ENCODE peak calls at places on chromosome 15, in four cellular contexts. D is HL-60, W is HepG2, K is colonic mucosa. N is an unnamed sample.

GRCh38 chr15:91670108-91670507 is 183.4 kb upstream of the SLCO3A1 start:
- DNase-seq in D (no peak), W (no peak), K (no peak), N (no peak)

GRCh38 chr15:48221885-48222284 is 15.8 kb downstream of the SLC12A1 start:
- DNase-seq in D (no peak), W (no peak), K (no peak), N (no peak)

GRCh38 chr15:62407962-62408361 is 242.9 kb upstream of the C2CD4B start:
- DNase-seq in D (no peak), W (no peak), K (no peak), N (no peak)

GRCh38 chr15:72365844-72366243 is 10.0 kb downstream of the HEXA start:
- DNase-seq in D (peak; percentile 82), W (no peak), K (no peak), N (peak; percentile 23)

GRCh38 chr15:72272997-72273352 is 621 bp upstream of the PARP6 start:
- DNase-seq in D (no peak), W (no peak), K (no peak), N (no peak)

GRCh38 chr15:31340591-31340990 is 14.0 kb downstream of the KLF13 start:
- DNase-seq in D (no peak), W (no peak), K (no peak), N (no peak)

GRCh38 chr15:61364871-61365270 is 135.8 kb upstream of the RORA start:
- DNase-seq in D (no peak), W (peak; percentile 18), K (no peak), N (no peak)

GRCh38 chr15:92811514-92811913 is 88.6 kb upstream of the CHD2 start:
- DNase-seq in D (no peak), W (peak; percentile 68), K (peak; percentile 55), N (peak; percentile 49)

GRCh38 chr15:27459836-27460235 is 488.9 kb downstream of the GABRG3 start:
- DNase-seq in D (no peak), W (no peak), K (no peak), N (no peak)

GRCh38 chr15:100893964-100894295 is 14.3 kb downstream of the ALDH1A3 start:
- DNase-seq in D (no peak), W (no peak), K (no peak), N (no peak)

GRCh38 chr15:62444104-62445027 is 279.3 kb upstream of the C2CD4B start:
- DNase-seq in D (no peak), W (no peak), K (no peak), N (no peak)

GRCh38 chr15:31484986-31485385 is 158.4 kb downstream of the KLF13 start:
- DNase-seq in D (no peak), W (no peak), K (peak; percentile 17), N (no peak)

GRCh38 chr15:37133619-37134018 is 33.3 kb upstream of the MEIS2 start:
- DNase-seq in D (no peak), W (no peak), K (no peak), N (peak; percentile 9)

GRCh38 chr15:50943623-50944022 is 35.1 kb downstream of the AP4E1 start:
- DNase-seq in D (no peak), W (no peak), K (no peak), N (no peak)

GRCh38 chr15:79724312-79724711 is 172.5 kb downstream of the MTHFS start:
- DNase-seq in D (peak; percentile 2), W (no peak), K (no peak), N (no peak)

GRCh38 chr15:66765478-66766281 is 63.6 kb downstream of the SMAD6 start:
- DNase-seq in D (peak; percentile 73), W (peak; percentile 93), K (peak; percentile 66), N (no peak)

GRCh38 chr15:27119695-27120266 is 148.8 kb downstream of the GABRG3 start:
- DNase-seq in D (no peak), W (no peak), K (no peak), N (no peak)

GRCh38 chr15:63600001-63600645 is 2.9 kb downstream of the FBXL22 start:
- DNase-seq in D (no peak), W (no peak), K (peak; percentile 54), N (no peak)

GRCh38 chr15:100785181-100786138 is 94.2 kb upstream of the ALDH1A3 start:
- DNase-seq in D (no peak), W (no peak), K (peak; percentile 4), N (no peak)

GRCh38 chr15:93997071-93997658 is 234.2 kb upstream of the MCTP2 start:
- DNase-seq in D (no peak), W (peak; percentile 8), K (no peak), N (peak; percentile 21)

GRCh38 chr15:66237513-66238235 is 15.9 kb downstream of the MEGF11 start:
- DNase-seq in D (no peak), W (no peak), K (no peak), N (no peak)

GRCh38 chr15:92801774-92802464 is 98.2 kb upstream of the CHD2 start:
- DNase-seq in D (no peak), W (peak; percentile 14), K (peak; percentile 59), N (no peak)

GRCh38 chr15:25799906-25800700 is 63.0 kb downstream of the ATP10A start:
- DNase-seq in D (no peak), W (no peak), K (no peak), N (no peak)

GRCh38 chr15:79310985-79311900 is at the start of gene TMED3:
- DNase-seq in D (peak; percentile 83), W (peak; percentile 85), K (peak; percentile 79), N (peak; percentile 92)

GRCh38 chr15:64515196-64515595 is 54.8 kb downstream of the ZNF609 start:
- DNase-seq in D (no peak), W (no peak), K (no peak), N (no peak)

GRCh38 chr15:101426761-101427333 is 62.7 kb downstream of the PCSK6 start:
- DNase-seq in D (no peak), W (no peak), K (no peak), N (no peak)

GRCh38 chr15:85761635-85762034 is 33.1 kb downstream of the KLHL25 start:
- DNase-seq in D (no peak), W (no peak), K (no peak), N (no peak)

GRCh38 chr15:30044377-30044776 is 38.4 kb upstream of the GOLGA8J start:
- DNase-seq in D (no peak), W (no peak), K (no peak), N (no peak)

GRCh38 chr15:30043211-30043655 is 39.5 kb upstream of the GOLGA8J start:
- DNase-seq in D (no peak), W (no peak), K (no peak), N (no peak)

GRCh38 chr15:30042556-30042955 is 40.2 kb upstream of the GOLGA8J start:
- DNase-seq in D (no peak), W (no peak), K (no peak), N (no peak)

GRCh38 chr15:30038667-30039523 is 43.9 kb upstream of the GOLGA8J start:
- DNase-seq in D (no peak), W (no peak), K (peak; percentile 24), N (no peak)

DNA sequence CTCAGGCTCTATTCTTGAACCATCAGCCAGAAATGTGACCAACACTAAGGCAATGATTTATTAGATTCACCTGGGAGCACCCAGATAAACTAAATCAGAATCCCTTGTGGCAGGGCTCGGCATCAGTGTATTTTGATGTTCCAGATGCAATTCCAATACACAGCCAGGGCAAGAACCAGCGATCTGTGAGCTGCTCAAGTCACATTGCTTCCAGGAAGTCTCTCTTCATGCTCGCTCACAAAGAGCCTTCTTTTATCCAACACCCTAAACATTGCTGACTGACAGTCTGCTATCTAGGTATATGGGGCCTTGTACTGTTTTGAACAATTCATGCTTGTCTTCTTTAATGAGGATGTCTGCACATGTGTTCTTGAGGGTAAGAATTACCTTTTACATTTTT is 40.9 kb upstream of the GOLGA8J start:
- DNase-seq in D (no peak), W (no peak), K (no peak), N (no peak)
- H3K27ac ChIP-seq in D (no peak overlapping the region), W (no peak overlapping the region), K (no peak overlapping the region), N (no peak overlapping the region)

DNA sequence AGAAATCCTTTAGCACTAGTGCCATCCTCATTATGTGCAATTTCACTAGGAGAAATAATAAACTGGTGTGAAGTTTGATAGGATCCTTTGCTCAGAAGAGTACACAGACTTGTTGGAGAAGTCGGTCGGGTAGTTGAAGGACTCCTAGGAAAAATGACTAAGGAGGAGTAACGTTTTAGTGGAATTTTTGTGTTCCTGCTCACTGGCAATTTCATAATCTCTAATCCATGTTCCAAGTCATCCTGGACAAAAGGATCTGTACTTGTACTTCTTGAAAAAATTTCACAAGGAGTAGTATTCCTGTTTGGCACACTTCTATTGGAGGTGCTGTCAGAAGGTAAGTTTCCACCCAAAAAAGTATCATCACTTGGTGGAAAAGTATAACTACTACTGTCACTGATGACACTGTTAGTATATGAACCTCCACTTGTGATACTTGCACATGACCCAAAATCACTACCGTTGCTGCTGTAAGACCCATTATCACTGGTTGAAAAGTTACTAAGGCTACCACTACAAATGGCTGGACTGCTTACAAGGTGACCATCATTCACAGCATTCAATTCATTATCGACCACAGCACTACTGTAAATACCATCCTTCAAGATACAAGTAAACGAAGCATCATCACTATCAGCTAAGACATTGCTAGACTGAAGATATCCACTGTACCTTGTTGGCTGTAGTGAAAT is 77.4 kb downstream of the NEDD4 start:
- DNase-seq in D (no peak), W (no peak), K (no peak), N (no peak)
- H3K4me3 ChIP-seq in D (no peak overlapping the region), W (no peak overlapping the region), K (no peak overlapping the region), N (no peak overlapping the region)

GRCh38 chr15:20346082-20346805 is 195.4 kb downstream of the GOLGA6L6 start:
- DNase-seq in D (no peak), W (no peak), K (no peak), N (no peak)
- H3K27ac ChIP-seq in D (no peak overlapping the region), W (no peak overlapping the region), K (no peak overlapping the region), N (no peak overlapping the region)

DNA sequence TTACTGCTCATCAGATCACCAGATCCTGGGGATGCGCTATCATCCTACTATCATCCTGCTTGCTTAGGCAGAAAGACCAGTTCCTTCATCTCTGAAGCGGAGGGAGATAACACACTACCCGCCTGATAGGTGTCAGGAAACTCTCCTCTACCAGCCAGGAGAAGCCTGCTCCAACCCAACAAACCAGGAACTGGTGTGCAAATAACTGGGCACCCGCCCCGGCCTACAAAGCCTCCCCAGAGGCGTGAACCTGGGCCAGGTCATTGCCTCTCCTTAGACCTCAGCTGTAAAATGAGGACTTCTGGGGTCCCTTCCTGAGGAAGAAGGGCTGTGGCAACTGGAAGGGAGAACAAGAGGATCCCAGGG is 61.5 kb downstream of the HOMER2 start:
- DNase-seq in D (no peak), W (no peak), K (no peak), N (no peak)
- H3K4me3 ChIP-seq in D (no peak overlapping the region), W (no peak overlapping the region), K (no peak overlapping the region), N (no peak overlapping the region)

GRCh38 chr15:42080585-42081462 is 13.5 kb downstream of the PLA2G4D start:
- DNase-seq in D (no peak), W (no peak), K (no peak), N (no peak)

GRCh38 chr15:42081463-42081830 is 12.9 kb downstream of the PLA2G4D start:
- DNase-seq in D (no peak), W (no peak), K (no peak), N (no peak)

GRCh38 chr15:42077680-42078079 is 16.7 kb downstream of the PLA2G4D start:
- DNase-seq in D (no peak), W (no peak), K (peak; percentile 20), N (no peak)

GRCh38 chr15:42079401-42079908 is 14.9 kb downstream of the PLA2G4D start:
- DNase-seq in D (no peak), W (no peak), K (peak; percentile 15), N (no peak)

GRCh38 chr15:42078903-42079302 is 15.5 kb downstream of the PLA2G4D start:
- DNase-seq in D (no peak), W (no peak), K (no peak), N (no peak)
- H3K27ac ChIP-seq in D (no peak overlapping the region), W (no peak overlapping the region), K (no peak overlapping the region), N (no peak overlapping the region)

N was measured in OCI-LY7.